ENCODE peak calls at places on chromosomes 13 and 19, in four cellular contexts. P is body of pancreas, B is Caco-2, Y is ascending aorta. Z is an unnamed sample.

GRCh38 chr13:42379241-42379640 is 107.3 kb downstream of the AKAP11 start:
- DNase-seq in P (no peak), B (no peak), Y (no peak), Z (no peak)

GRCh38 chr19:48970923-48971395 is 5.8 kb downstream of the FTL start:
- DNase-seq in P (peak), B (peak), Y (no peak), Z (peak)

GRCh38 chr13:99467764-99468163 is 33.5 kb upstream of the TM9SF2 start:
- DNase-seq in P (no peak), B (no peak), Y (no peak), Z (peak)

GRCh38 chr13:59318320-59318930 is 845.3 kb downstream of the DIAPH3 start:
- DNase-seq in P (peak), B (peak), Y (no peak), Z (peak)

GRCh38 chr19:51007488-51007887 is 6.1 kb upstream of the KLK8 start:
- DNase-seq in P (no peak), B (no peak), Y (no peak), Z (no peak)

GRCh38 chr19:4707956-4708650 is 15.5 kb downstream of the DPP9 start:
- DNase-seq in P (peak), B (no peak), Y (no peak), Z (peak)

GRCh38 chr13:113639661-113640262 is 18.2 kb downstream of the ATP4B start:
- DNase-seq in P (peak), B (peak), Y (no peak), Z (no peak)

GRCh38 chr19:29714953-29715694 is at the start of gene C19orf12:
- DNase-seq in P (peak), B (no peak), Y (no peak), Z (peak)

GRCh38 chr13:90395348-90395747 is 952.1 kb upstream of the MIR17HG start:
- DNase-seq in P (no peak), B (no peak), Y (no peak), Z (no peak)

GRCh38 chr19:56423276-56423984 is 19.3 kb downstream of the ZNF583 start:
- DNase-seq in P (no peak), B (no peak), Y (no peak), Z (peak)

GRCh38 chr13:105598551-105598950 is 936.9 kb downstream of the EFNB2 start:
- DNase-seq in P (no peak), B (no peak), Y (no peak), Z (peak)

GRCh38 chr19:15297416-15298224 is 34.7 kb downstream of the BRD4 start:
- DNase-seq in P (peak), B (peak), Y (no peak), Z (peak)

GRCh38 chr19:30006206-30006605 is 64.2 kb downstream of the URI1 start:
- DNase-seq in P (no peak), B (no peak), Y (no peak), Z (no peak)

GRCh38 chr13:36981156-36981743 is 17.9 kb downstream of the ALG5 start:
- DNase-seq in P (no peak), B (no peak), Y (no peak), Z (peak)

GRCh38 chr13:80334582-80335260 is 6.2 kb downstream of the SPRY2 start:
- DNase-seq in P (no peak), B (no peak), Y (no peak), Z (peak)

GRCh38 chr13:37173214-37173613 is 67.8 kb upstream of the CSNK1A1L start:
- DNase-seq in P (no peak), B (no peak), Y (no peak), Z (peak)

GRCh38 chr19:29811125-29812079 is at the start of gene CCNE1:
- DNase-seq in P (peak), B (peak), Y (peak), Z (peak)

GRCh38 chr19:44207126-44207803 is 5.1 kb upstream of the ZNF227 start:
- DNase-seq in P (peak), B (peak), Y (peak), Z (peak)

GRCh38 chr19:33808399-33808798 is 11.7 kb downstream of the KCTD15 start:
- DNase-seq in P (no peak), B (no peak), Y (no peak), Z (no peak)

GRCh38 chr13:108919036-108919907 is 289.9 kb downstream of the MYO16 start:
- DNase-seq in P (peak), B (no peak), Y (no peak), Z (peak)

GRCh38 chr13:113207890-113208423 is 512 bp downstream of the PCID2 start:
- DNase-seq in P (peak), B (peak), Y (no peak), Z (peak)

GRCh38 chr13:44649118-44649455 is 73.0 kb upstream of the TSC22D1 start:
- DNase-seq in P (no peak), B (no peak), Y (no peak), Z (no peak)

GRCh38 chr13:97288486-97288900 is 66.4 kb downstream of the MBNL2 start:
- DNase-seq in P (no peak), B (no peak), Y (no peak), Z (no peak)

GRCh38 chr13:41193919-41194824 is at the start of gene KBTBD7:
- DNase-seq in P (peak), B (peak), Y (peak), Z (peak)

GRCh38 chr13:23639672-23640275 is 69.6 kb downstream of the TNFRSF19 start:
- DNase-seq in P (no peak), B (no peak), Y (no peak), Z (no peak)

GRCh38 chr19:7191946-7192691 is 102.1 kb downstream of the INSR start:
- DNase-seq in P (no peak), B (no peak), Y (no peak), Z (no peak)

GRCh38 chr19:38650911-38651584 is 3.6 kb downstream of the ACTN4 start:
- DNase-seq in P (no peak), B (no peak), Y (no peak), Z (peak)

GRCh38 chr19:5054551-5055456 is 85.9 kb downstream of the KDM4B start:
- DNase-seq in P (no peak), B (no peak), Y (no peak), Z (no peak)

GRCh38 chr13:60619461-60619860 is 222.4 kb downstream of the TDRD3 start:
- DNase-seq in P (no peak), B (no peak), Y (no peak), Z (no peak)

GRCh38 chr19:38395381-38396127 is 7.1 kb downstream of the SPRED3 start:
- DNase-seq in P (no peak), B (no peak), Y (no peak), Z (no peak)

GRCh38 chr13:110883539-110883938 is 31.3 kb downstream of the ANKRD10 start:
- DNase-seq in P (no peak), B (no peak), Y (no peak), Z (no peak)

GRCh38 chr19:5964816-5965565 is 12.9 kb downstream of the RANBP3 start:
- DNase-seq in P (no peak), B (no peak), Y (no peak), Z (no peak)

GRCh38 chr19:48351341-48351752 is 12.4 kb downstream of the TMEM143 start:
- DNase-seq in P (peak), B (peak), Y (no peak), Z (peak)

GRCh38 chr19:5262721-5263120 is 77.9 kb downstream of the PTPRS start:
- DNase-seq in P (no peak), B (no peak), Y (no peak), Z (no peak)

GRCh38 chr19:39325778-39326680 is 5.4 kb upstream of the LRFN1 start:
- DNase-seq in P (no peak), B (peak), Y (no peak), Z (no peak)

GRCh38 chr13:93226623-93227279 is at the start of gene GPC6:
- DNase-seq in P (peak), B (no peak), Y (no peak), Z (peak)

GRCh38 chr19:30070198-30070969 is 128.3 kb downstream of the URI1 start:
- DNase-seq in P (no peak), B (no peak), Y (no peak), Z (no peak)

GRCh38 chr13:106835477-106835876 is 267.5 kb upstream of the ARGLU1 start:
- DNase-seq in P (no peak), B (no peak), Y (no peak), Z (no peak)

DNA sequence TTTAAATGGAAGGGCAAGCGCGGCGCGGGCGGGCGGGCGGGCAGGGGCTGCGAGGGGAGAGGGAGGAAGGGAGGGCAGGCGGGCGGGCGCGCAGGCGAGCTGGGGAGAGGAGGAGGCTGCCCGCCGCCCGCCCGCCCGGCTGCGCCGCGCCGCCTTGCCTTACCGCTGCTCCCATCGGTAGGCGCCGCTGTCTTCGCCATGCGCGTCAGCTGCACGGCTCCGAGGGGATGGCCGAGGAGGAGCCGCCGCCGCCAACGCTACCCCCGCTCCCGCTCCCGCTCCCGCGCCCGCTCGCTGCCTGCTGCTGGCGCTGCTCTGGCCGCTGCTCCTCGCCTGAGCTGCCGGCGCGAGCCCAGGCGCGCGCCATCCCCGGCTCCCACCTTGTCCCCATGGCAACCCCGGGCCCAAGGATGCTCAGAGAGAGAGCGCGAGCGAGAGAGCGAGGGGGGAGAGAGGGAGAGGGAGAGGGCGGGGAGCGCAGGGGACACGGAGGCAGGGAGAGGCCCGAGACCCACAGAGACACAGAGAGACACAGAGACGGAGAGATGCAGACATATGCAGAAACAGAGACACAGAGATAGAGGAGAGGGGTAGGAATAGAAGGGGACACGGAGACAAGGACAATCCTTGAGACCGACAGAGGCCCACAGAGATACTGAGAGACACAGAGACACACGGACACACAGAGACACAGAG is 40.3 kb downstream of the DEDD2 start:
- DNase-seq in P (peak), B (peak), Y (no peak), Z (peak)
- TF ChIP-seq CTCF in P (no peak), B (peak), Y (no peak), Z (peak)

GRCh38 chr19:1253514-1254080 is 5.2 kb downstream of the MIDN start:
- DNase-seq in P (no peak), B (peak), Y (no peak), Z (peak)

GRCh38 chr19:1251503-1252220 is 3.3 kb downstream of the MIDN start:
- DNase-seq in P (peak), B (peak), Y (no peak), Z (peak)

GRCh38 chr19:1251233-1251502 is 2.8 kb downstream of the MIDN start:
- DNase-seq in P (peak), B (no peak), Y (no peak), Z (peak)

GRCh38 chr19:1252818-1253513 is 4.6 kb downstream of the MIDN start:
- DNase-seq in P (peak), B (no peak), Y (peak), Z (peak)

DNA sequence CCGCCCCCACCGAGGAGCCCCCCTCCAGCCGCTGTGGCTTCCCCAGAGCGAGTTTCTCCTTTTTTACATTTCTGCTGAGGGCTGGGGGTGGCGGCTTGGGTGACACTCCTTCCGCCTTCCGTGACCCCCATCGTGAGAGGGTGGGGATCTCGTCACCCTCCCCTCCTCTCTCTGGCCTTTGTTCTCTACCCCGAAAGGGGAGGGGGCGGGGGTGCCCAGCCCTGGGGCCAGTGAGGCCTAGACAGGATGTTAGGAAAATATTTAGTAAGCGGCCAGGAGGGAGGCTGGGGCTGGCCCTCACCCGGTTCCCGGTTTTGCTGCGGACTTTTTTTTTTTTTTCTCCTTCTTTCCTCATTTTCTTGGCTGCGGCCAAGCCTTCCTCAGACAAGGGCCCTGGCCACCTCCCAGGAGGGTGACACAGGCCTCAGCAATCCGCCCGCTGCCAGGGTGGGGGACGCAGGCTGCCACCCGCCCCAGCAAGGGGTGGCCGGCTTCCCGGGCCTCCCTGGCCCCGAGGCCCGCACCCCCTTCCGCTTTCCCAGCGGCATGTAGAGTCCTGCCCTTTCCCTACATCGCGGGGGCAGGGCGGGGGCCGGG is 3.9 kb downstream of the MIDN start:
- DNase-seq in P (peak), B (peak), Y (peak), Z (peak)
- H3K4me3 ChIP-seq in P (no peak), B (peak), Y (peak), Z (peak)

DNA sequence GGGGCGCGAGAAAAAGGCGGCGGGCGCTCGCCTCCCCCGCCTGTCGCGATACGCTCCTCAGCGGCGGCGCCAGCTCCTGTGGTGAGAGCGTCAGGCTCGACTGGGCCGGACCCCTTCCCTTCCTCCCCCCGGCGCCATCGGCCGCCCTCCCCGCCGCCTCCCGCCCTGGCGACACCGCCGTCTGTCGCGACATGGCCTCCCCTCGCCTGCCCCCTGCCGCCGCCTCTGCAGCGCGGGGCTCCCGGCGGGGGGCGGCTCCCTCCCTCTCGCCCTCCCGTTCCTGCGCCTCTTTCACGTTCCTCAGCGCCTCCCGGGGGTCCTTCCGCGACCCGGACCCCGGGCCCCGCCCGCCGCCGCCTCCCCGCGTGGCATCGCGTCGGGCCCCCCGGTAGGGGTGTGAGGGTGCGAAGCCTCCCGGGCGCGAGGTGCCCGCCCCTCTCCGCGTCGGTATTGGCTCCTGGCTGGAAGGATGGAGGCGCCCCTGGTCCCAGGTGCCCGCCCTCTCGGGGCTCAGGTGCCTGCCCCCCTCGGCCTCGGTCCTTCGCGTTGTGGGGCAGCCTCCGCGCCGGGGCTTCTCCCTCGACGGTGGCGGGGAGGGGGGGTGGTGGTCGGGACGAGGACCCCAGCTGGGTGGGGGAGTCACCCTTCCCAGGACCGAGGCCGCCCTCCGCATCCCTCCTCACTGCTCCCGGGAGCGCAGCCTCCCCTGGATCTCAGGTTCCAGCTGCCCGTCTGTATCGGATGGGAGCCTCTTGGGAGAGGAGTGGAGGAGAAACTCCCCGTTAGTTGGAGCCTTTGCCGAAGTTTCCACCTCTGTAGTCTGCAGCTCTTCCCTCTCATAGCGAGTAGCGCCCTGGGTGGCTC is 583 bp downstream of the CNOT3 start:
- DNase-seq in P (no peak), B (no peak), Y (no peak), Z (no peak)
- TF ChIP-seq CTCF in P (no peak), B (no peak), Y (no peak), Z (no peak)

GRCh38 chr19:11239377-11240000 is at the start of gene ANGPTL8:
- DNase-seq in P (no peak), B (no peak), Y (no peak), Z (no peak)

GRCh38 chr19:11237321-11237720 is 2.1 kb upstream of the ANGPTL8 start:
- DNase-seq in P (no peak), B (no peak), Y (no peak), Z (no peak)

GRCh38 chr19:11236324-11237301 is 2.8 kb upstream of the ANGPTL8 start:
- DNase-seq in P (no peak), B (no peak), Y (no peak), Z (no peak)

GRCh38 chr19:11238781-11239376 is 540 bp upstream of the ANGPTL8 start:
- DNase-seq in P (no peak), B (no peak), Y (no peak), Z (no peak)

GRCh38 chr19:11238041-11238440 is 1.4 kb upstream of the ANGPTL8 start:
- DNase-seq in P (no peak), B (no peak), Y (no peak), Z (no peak)
- H3K4me3 ChIP-seq in P (no peak), B (no peak), Y (no peak), Z (no peak)

DNA sequence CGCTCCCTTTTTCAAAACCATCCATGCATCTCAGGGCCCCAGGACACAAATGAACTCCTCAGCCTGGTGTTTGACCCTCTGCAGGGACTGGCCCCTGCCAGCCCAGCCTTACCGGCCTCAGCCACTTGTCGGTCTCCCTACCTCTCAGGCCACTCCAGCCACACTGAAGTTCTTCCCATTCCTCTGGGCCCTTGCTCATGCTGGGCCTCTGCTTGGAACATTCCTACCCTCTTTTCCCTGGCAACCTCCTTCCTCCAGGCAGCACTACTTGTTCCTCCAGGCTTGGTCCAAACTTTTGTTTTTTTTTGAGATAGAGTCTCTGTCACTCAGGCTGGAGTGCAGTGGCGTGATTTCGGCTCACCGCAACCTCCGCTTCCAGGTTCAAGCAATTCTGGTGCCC is 7.6 kb upstream of the EGLN2 start:
- DNase-seq in P (no peak), B (no peak), Y (no peak), Z (no peak)
- TF ChIP-seq CTCF in P (no peak), B (no peak), Y (no peak), Z (no peak)

DNA sequence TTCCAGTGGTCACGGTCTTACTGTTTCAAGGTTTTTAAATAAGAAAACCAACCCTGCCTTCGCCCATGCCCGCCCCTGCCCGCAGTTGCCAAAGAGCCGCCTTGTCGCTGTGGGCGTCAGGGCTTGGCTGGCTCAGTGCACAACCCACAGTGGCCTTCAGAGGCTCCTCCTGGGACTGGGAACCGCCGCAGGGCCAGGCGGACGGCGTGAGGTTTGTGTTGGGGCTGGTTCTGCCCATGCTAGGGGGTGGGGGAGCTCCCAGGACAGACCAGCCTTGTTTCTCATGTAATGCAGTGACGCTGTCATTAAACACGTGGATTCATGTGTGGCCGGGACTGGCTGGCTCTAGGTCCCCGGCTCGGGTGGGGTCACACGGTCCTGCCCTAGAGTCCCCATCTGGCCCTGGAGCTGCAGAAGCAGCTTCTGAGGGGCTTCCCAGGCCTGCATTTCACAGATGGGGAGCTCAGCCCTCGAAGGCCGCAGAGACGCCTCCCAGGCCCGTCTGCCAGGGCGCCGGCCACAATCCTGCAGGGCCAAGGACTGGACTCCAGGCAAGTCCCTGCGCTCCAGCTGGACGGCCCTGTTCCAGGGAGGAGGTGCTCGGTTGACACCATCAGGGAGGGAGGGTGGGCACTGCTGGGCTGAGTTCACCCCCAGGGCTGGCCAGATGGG is 2.4 kb upstream of the TEKTIP1 start:
- DNase-seq in P (no peak), B (no peak), Y (no peak), Z (no peak)
- H3K4me3 ChIP-seq in P (no peak), B (no peak), Y (no peak), Z (no peak)

GRCh38 chr13:55602784-55603183 is 1537.9 kb upstream of the PRR20A start:
- DNase-seq in P (no peak), B (no peak), Y (no peak), Z (no peak)
- TF ChIP-seq CTCF in P (no peak), B (no peak), Y (no peak), Z (no peak)

Z was measured in choroid plexus epithelial cell.